ENCODE peak calls at places on chromosomes 13 and 19, in six cellular contexts. I is WERI-Rb-1; W is brain microvascular endothelial cell; A is CD8-positive, alpha-beta T cell; K is mesendoderm; S is heart right ventricle. B is an unnamed sample.

GRCh38 chr13:66700336-66700735 is 529.8 kb downstream of the PCDH9 start:
- DNase-seq in I (no peak), W (no peak), A (no peak), K (no peak), S (no peak), B (no peak)

GRCh38 chr13:94454334-94454733 is 25.1 kb downstream of the DCT start:
- DNase-seq in I (no peak), W (no peak), A (no peak), K (no peak), S (no peak), B (no peak)

GRCh38 chr13:71866173-71867091 is 572 bp downstream of the DACH1 start:
- DNase-seq in I (peak), W (peak), A (peak), K (peak), S (peak), B (peak)

GRCh38 chr19:10291554-10292205 is 1.9 kb downstream of the ICAM5 start:
- DNase-seq in I (no peak), W (no peak), A (no peak), K (no peak), S (no peak), B (no peak)

GRCh38 chr19:30152510-30153291 is 210.7 kb downstream of the URI1 start:
- DNase-seq in I (no peak), W (no peak), A (no peak), K (no peak), S (no peak), B (no peak)

GRCh38 chr13:50645092-50645491 is 198.4 kb downstream of the DLEU7 start:
- DNase-seq in I (no peak), W (peak), A (no peak), K (no peak), S (no peak), B (no peak)

GRCh38 chr13:49731766-49732165 is 40.5 kb upstream of the EBPL start:
- DNase-seq in I (no peak), W (peak), A (no peak), K (no peak), S (no peak), B (no peak)

GRCh38 chr19:13057147-13057572 is 45.5 kb downstream of the LYL1 start:
- DNase-seq in I (no peak), W (no peak), A (no peak), K (no peak), S (no peak), B (no peak)

GRCh38 chr19:33860691-33861090 is 64.0 kb downstream of the KCTD15 start:
- DNase-seq in I (no peak), W (no peak), A (no peak), K (no peak), S (no peak), B (no peak)

GRCh38 chr13:107238262-107238661 is 670.3 kb upstream of the ARGLU1 start:
- DNase-seq in I (peak), W (no peak), A (no peak), K (peak), S (no peak), B (no peak)

GRCh38 chr19:43560687-43561086 is 14.6 kb downstream of the XRCC1 start:
- DNase-seq in I (no peak), W (peak), A (peak), K (peak), S (no peak), B (no peak)

GRCh38 chr13:75792526-75793187 is 156.5 kb downstream of the LMO7 start:
- DNase-seq in I (no peak), W (no peak), A (no peak), K (peak), S (no peak), B (no peak)

GRCh38 chr19:31286491-31286890 is 62.7 kb downstream of the TSHZ3 start:
- DNase-seq in I (no peak), W (no peak), A (no peak), K (no peak), S (no peak), B (no peak)

GRCh38 chr13:106533101-106533939 is 2.1 kb downstream of the EFNB2 start:
- DNase-seq in I (peak), W (peak), A (peak), K (peak), S (peak), B (peak)

GRCh38 chr19:17129377-17129776 is 53.8 kb downstream of the MYO9B start:
- DNase-seq in I (no peak), W (no peak), A (no peak), K (no peak), S (no peak), B (no peak)

GRCh38 chr19:38675611-38676010 is 28.2 kb downstream of the ACTN4 start:
- DNase-seq in I (no peak), W (no peak), A (no peak), K (no peak), S (no peak), B (peak)

GRCh38 chr19:33175886-33176669 is 18.1 kb upstream of the LRP3 start:
- DNase-seq in I (peak), W (no peak), A (no peak), K (peak), S (no peak), B (no peak)

GRCh38 chr13:75258159-75258782 is 223.7 kb downstream of the TBC1D4 start:
- DNase-seq in I (no peak), W (no peak), A (no peak), K (peak), S (no peak), B (no peak)

GRCh38 chr13:58542530-58542929 is 911.0 kb downstream of the PCDH17 start:
- DNase-seq in I (no peak), W (no peak), A (no peak), K (no peak), S (no peak), B (no peak)

DNA sequence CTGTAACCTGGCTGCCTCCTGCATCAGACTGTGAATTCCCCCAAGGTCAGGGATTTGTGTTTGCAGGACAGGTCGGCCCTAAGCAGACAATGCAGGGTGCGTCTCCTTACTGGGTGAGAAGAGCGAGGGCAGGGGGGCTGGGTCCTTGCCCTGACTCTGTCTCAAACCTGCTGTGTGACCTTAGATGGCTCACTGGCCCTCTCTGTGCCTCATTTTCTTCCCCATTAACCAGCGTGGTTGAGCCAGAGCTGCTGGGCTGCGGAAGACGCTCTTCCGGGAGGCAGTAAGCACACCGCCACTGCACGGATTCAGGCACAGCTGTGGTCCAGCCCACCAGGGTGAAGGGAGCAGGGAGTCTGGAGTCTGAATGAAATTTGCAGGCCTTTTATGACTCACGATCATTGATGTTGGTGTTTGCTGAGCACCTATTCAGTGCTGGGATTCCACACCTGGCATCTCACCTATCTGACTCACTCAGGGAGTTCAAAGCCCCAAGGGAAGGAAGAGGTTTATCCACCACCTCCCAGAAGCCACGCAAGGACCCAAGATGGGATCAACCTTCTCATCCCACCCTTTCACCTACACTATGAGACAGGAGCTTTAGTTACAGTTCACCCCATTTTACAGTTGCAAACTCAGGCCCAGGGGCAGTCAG is 2.5 kb downstream of the AKT1S1 start:
- DNase-seq in I (no peak), W (no peak), A (no peak), K (no peak), S (no peak), B (no peak)
- H3K27ac ChIP-seq in I (no peak), W (no peak), A (no peak), K (no peak), S (no peak), B (no peak)

GRCh38 chr13:36480726-36481485 is 48.6 kb downstream of the CCNA1 start:
- DNase-seq in I (no peak), W (no peak), A (no peak), K (no peak), S (no peak), B (no peak)
- H3K27ac ChIP-seq in I (no peak), W (no peak), A (no peak), K (no peak), S (no peak), B (no peak)

GRCh38 chr13:30830638-30830965 is 75.5 kb upstream of the MEDAG start:
- DNase-seq in I (no peak), W (no peak), A (no peak), K (no peak), S (no peak), B (no peak)

GRCh38 chr13:30827578-30827925 is 78.5 kb upstream of the MEDAG start:
- DNase-seq in I (no peak), W (no peak), A (no peak), K (no peak), S (no peak), B (no peak)

GRCh38 chr13:30826911-30827577 is 79.0 kb upstream of the MEDAG start:
- DNase-seq in I (no peak), W (no peak), A (no peak), K (no peak), S (no peak), B (no peak)

GRCh38 chr13:30829788-30830637 is 76.1 kb upstream of the MEDAG start:
- DNase-seq in I (no peak), W (no peak), A (no peak), K (no peak), S (no peak), B (no peak)

GRCh38 chr13:30829145-30829544 is 76.9 kb upstream of the MEDAG start:
- DNase-seq in I (no peak), W (peak), A (no peak), K (no peak), S (no peak), B (no peak)
- H3K27ac ChIP-seq in I (no peak), W (no peak), A (no peak), K (no peak), S (no peak), B (no peak)

GRCh38 chr19:3274245-3275067 is 50.0 kb downstream of the CELF5 start:
- DNase-seq in I (no peak), W (no peak), A (no peak), K (no peak), S (no peak), B (peak)
- H3K27ac ChIP-seq in I (no peak), W (no peak), A (peak), K (no peak), S (no peak), B (peak)

GRCh38 chr19:45101796-45102195 is 8.8 kb downstream of the PPP1R37 start:
- DNase-seq in I (no peak), W (no peak), A (no peak), K (no peak), S (no peak), B (no peak)
- H3K27ac ChIP-seq in I (no peak), W (no peak), A (no peak), K (no peak), S (no peak), B (no peak)

DNA sequence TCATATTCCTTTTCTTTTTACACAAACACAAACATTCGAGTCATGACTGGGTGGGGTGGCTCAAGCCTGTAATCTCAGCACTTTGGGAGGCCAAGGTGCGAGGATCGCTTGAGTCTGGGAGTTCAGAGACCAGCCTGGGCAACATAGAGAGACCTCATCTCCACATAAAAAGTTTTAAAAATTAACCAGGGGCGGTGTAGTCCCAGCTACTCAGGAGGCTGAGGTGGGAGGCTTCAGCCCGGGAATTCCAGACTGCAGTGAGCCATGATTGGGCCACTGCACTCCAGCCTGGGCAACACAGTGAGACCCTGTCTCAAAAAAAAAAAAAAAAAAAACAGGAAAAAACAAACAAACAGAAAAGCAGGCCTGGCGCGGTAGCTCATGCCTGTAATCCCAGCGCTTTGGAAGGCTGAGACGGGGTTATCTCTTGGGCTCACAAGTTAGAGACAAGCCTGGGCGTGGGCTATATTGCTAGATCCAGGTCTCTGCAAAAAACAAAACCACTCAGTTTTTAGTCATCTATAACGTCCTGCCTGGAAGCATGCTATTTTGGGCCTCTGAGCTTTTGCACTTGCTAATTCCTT is 572 bp upstream of the BAX start:
- DNase-seq in I (no peak), W (no peak), A (no peak), K (no peak), S (no peak), B (no peak)
- H3K27ac ChIP-seq in I (peak), W (peak), A (peak), K (no peak), S (peak), B (peak)